ENCODE peak calls at places on chromosomes 4 and X, in six cellular contexts. S, G, Z, I, P and L are unnamed samples.

GRCh38 chrX:99242001-99242400 is 1168.1 kb downstream of the PCDH19 start:
- DNase-seq in I (no peak), S (no peak), Z (peak; percentile 70), G (no peak), P (no peak), L (no peak)

GRCh38 chr4:70531981-70532380 is 13.6 kb downstream of the AMTN start:
- DNase-seq in I (no peak), Z (no peak), P (no peak), S (no peak), G (no peak), L (no peak)

GRCh38 chr4:22532117-22532516 is 16.3 kb upstream of the ADGRA3 start:
- DNase-seq in Z (no peak), I (no peak), G (no peak), P (no peak), S (no peak), L (no peak)

GRCh38 chr4:152556283-152556682 is 20.4 kb upstream of the FBXW7 start:
- DNase-seq in I (no peak), G (no peak), P (no peak), Z (no peak), S (no peak), L (no peak)

GRCh38 chr4:154230091-154230490 is 261.5 kb downstream of the DCHS2 start:
- DNase-seq in P (no peak), G (no peak), Z (no peak), I (no peak), S (no peak), L (no peak)

GRCh38 chr4:7052923-7053715 is 9.9 kb downstream of the TADA2B start:
- DNase-seq in I (peak; percentile 67), G (no peak), Z (no peak), P (peak; percentile 43), S (no peak), L (no peak)

GRCh38 chrX:623268-623598 is 7.4 kb upstream of the SHOX start:
- DNase-seq in Z (no peak), G (no peak), I (no peak), S (no peak), P (no peak), L (no peak)

GRCh38 chr4:56641494-56642051 is 39.5 kb downstream of the HOPX start:
- DNase-seq in G (peak; percentile 98), P (no peak), Z (no peak), S (no peak), I (no peak), L (no peak)

GRCh38 chrX:19344661-19345060 is 934 bp downstream of the PDHA1 start:
- DNase-seq in P (no peak), Z (no peak), G (no peak), S (no peak), I (no peak), L (no peak)

GRCh38 chr4:139783761-139784484 is 118.3 kb downstream of the MGST2 start:
- DNase-seq in I (no peak), P (no peak), Z (no peak), G (no peak), S (no peak), L (no peak)

GRCh38 chrX:112695494-112695893 is 15.8 kb upstream of the LHFPL1 start:
- DNase-seq in S (no peak), Z (no peak), G (no peak), P (no peak), I (no peak), L (no peak)

GRCh38 chr4:5878359-5878758 is 14.5 kb downstream of the CRMP1 start:
- DNase-seq in S (no peak), Z (no peak), P (no peak), G (no peak), I (no peak), L (no peak)

GRCh38 chr4:14726441-14727405 is 275.6 kb upstream of the CPEB2 start:
- DNase-seq in I (no peak), P (no peak), S (no peak), Z (no peak), G (peak; percentile 35), L (peak; percentile 2)

GRCh38 chr4:53194727-53195126 is 171.1 kb downstream of the SCFD2 start:
- DNase-seq in P (no peak), I (no peak), G (no peak), S (no peak), Z (no peak), L (no peak)

GRCh38 chrX:68114573-68115199 is 318.6 kb downstream of the OPHN1 start:
- DNase-seq in G (peak; percentile 16), I (no peak), Z (no peak), S (no peak), P (no peak), L (peak; percentile 6)

GRCh38 chrX:154815274-154815818 is 10.1 kb upstream of the MPP1 start:
- DNase-seq in P (no peak), I (no peak), G (peak; percentile 86), Z (no peak), S (no peak), L (no peak)

GRCh38 chr4:15707363-15707715 is 4.5 kb downstream of the BST1 start:
- DNase-seq in S (no peak), Z (no peak), P (no peak), I (no peak), G (no peak), L (no peak)

GRCh38 chrX:69618803-69619202 is 2.9 kb downstream of the EDA start:
- DNase-seq in P (no peak), S (peak; percentile 40), G (peak; percentile 2), I (no peak), Z (no peak), L (no peak)

GRCh38 chr4:62512271-62512670 is 1312.1 kb downstream of the ADGRL3 start:
- DNase-seq in Z (no peak), S (no peak), I (no peak), P (no peak), G (no peak), L (no peak)

GRCh38 chr4:35934370-35934981 is 309.8 kb downstream of the ARAP2 start:
- DNase-seq in I (no peak), Z (no peak), S (no peak), G (peak; percentile 1), P (no peak), L (no peak)

GRCh38 chr4:6342530-6343293 is 73.1 kb downstream of the WFS1 start:
- DNase-seq in I (peak; percentile 40), G (peak; percentile 27), S (no peak), P (no peak), Z (no peak), L (no peak)

GRCh38 chrX:100512471-100512870 is 72.3 kb upstream of the TNMD start:
- DNase-seq in P (no peak), S (no peak), Z (no peak), I (no peak), G (peak; percentile 1), L (peak; percentile 1)

GRCh38 chr4:138851626-138852443 is 163.7 kb upstream of the NOCT start:
- DNase-seq in P (no peak), S (no peak), I (no peak), Z (no peak), G (peak; percentile 8), L (no peak)

DNA sequence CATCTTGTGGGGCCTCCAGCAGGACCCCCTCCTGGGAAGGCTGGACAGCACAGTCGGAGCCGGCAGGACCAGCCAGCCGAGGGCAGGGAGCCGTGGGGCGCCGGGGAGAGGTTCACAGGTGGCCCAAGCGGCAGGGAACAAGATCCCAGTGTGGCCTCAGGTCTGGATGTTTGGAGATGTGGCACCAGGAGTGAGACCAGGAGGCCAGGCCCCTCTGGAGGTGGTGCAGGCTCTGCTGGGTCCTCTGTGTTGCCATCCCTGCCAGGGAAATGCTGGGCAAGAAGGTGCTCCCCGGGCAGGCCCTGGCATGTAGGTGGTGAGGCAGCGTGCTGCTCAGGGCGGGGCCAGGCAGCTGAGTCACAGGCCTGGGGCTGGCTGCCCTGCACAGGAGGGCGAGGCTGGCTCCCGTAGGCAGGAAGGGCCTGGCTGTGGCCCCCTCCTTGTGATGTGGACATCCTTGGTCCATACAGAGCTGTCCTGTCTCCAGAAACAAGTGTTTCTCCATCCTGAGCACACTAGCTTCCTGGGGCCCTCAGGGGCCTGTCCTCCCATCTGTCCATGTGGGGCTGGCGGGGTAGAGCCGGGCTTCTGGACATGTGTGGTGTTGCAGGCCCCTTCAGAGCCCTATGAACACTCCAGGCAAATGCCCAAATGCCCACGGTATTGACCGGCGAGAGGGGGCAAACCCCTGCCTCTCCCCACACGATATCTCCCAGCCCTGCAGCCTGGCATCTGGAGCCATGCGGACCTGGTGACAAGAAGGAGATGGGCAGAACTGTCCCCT is 4.8 kb upstream of the HGFAC start:
- DNase-seq in I (peak; percentile 77), P (no peak), S (no peak), Z (no peak), G (peak; percentile 35), L (peak; percentile 94)
- TF ChIP-seq POLR2A in I (no peak), P (no peak), S (peak; percentile 21), Z (no peak), G (no peak), L (no peak)

GRCh38 chrX:119468186-119468929 is at the start of gene SLC25A5:
- DNase-seq in G (peak; percentile 69), S (peak; percentile 90), P (peak; percentile 85), Z (peak; percentile 58), I (peak; percentile 82), L (peak; percentile 77)
- TF ChIP-seq POLR2A in G (peak; percentile 91), S (peak; percentile 88), P (peak; percentile 81), Z (peak; percentile 77), I (peak; percentile 82), L (peak; percentile 92)

GRCh38 chrX:2458309-2458708 is 42.5 kb downstream of the DHRSX start:
- DNase-seq in Z (no peak), S (no peak), I (no peak), G (no peak), P (no peak), L (no peak)
- TF ChIP-seq POLR2A in Z (no peak), S (no peak), I (no peak), G (no peak), P (no peak), L (no peak)

GRCh38 chrX:48003758-48004457 is at the start of gene ZNF182:
- DNase-seq in I (peak; percentile 89), G (peak; percentile 83), P (peak; percentile 95), S (peak; percentile 92), Z (peak; percentile 77), L (peak; percentile 47)
- TF ChIP-seq POLR2A in I (peak; percentile 31), G (peak; percentile 44), P (peak; percentile 42), S (peak; percentile 67), Z (peak; percentile 69), L (peak; percentile 37)

GRCh38 chr4:17968721-17969120 is 52.8 kb downstream of the LCORL start:
- DNase-seq in P (no peak), S (no peak), G (no peak), Z (no peak), I (no peak), L (no peak)

GRCh38 chr4:17967078-17967477 is 54.5 kb downstream of the LCORL start:
- DNase-seq in I (no peak), S (no peak), G (no peak), Z (no peak), P (no peak), L (no peak)

GRCh38 chr4:17961249-17961648 is 60.3 kb downstream of the LCORL start:
- DNase-seq in I (no peak), G (no peak), Z (no peak), P (no peak), S (no peak), L (no peak)

GRCh38 chr4:17962171-17962570 is 59.4 kb downstream of the LCORL start:
- DNase-seq in Z (no peak), S (no peak), I (no peak), P (no peak), G (peak; percentile 43), L (no peak)

DNA sequence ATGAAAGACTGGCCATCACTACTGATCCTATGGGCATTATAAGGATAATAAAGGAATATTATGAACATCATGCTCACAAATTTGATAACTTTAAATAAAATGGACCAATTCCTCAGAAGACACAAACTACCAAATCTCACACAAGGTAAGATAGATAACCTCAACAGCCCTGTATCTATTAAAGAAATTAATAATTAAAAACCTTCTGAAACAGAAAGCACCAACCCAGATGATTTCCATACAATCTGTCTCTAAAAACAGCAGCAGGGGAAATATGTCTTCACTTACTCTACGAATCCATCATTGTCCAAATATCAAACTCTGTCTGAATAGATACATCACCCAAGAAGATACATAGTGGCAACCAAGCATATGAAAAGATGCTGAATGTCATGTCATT is 55.2 kb downstream of the LCORL start:
- DNase-seq in G (no peak), P (no peak), I (no peak), Z (no peak), S (no peak), L (no peak)
- TF ChIP-seq POLR2A in G (no peak), P (no peak), I (no peak), Z (no peak), S (no peak), L (no peak)